ENCODE peak calls at places on chromosomes 6 and 20, in ten cellular contexts. C is HTR-8/SVneo; N is WTC11; Z is GM10248; W is mesendoderm; G is T-helper 2 cell; S is GM19239; Y is amniotic epithelial cell; F is activated naive CD8-positive, alpha-beta T cell treated with anti-CD3 and anti-CD28 coated beads, Interleukin-2, amount 10 ng/mL, durations not matched to agents 7 days and 5 days; D is GM12865. J is an unnamed sample.

GRCh38 chr6:97187951-97188350 is 95.1 kb downstream of the MMS22L start:
- DNase-seq in N (no peak), S (no peak), C (no peak), W (no peak), G (no peak), F (no peak), Z (peak), Y (peak), D (no peak), J (no peak)

GRCh38 chr20:19644085-19644484 is 114.0 kb upstream of the RIN2 start:
- DNase-seq in Y (no peak), S (no peak), C (no peak), F (no peak), N (no peak), D (no peak), W (peak), Z (no peak), G (no peak), J (no peak)

GRCh38 chr6:111381126-111381525 is 101.9 kb downstream of the REV3L start:
- DNase-seq in G (peak), Y (peak), C (no peak), D (no peak), Z (no peak), S (no peak), N (no peak), F (no peak), W (no peak), J (no peak)

GRCh38 chr6:29892696-29893095 is 49.6 kb upstream of the HLA-A start:
- DNase-seq in W (no peak), F (no peak), Z (no peak), D (no peak), Y (no peak), S (no peak), C (no peak), G (no peak), N (no peak), J (no peak)

GRCh38 chr6:7201732-7202541 is 94.2 kb downstream of the RREB1 start:
- DNase-seq in Y (no peak), W (no peak), C (no peak), S (peak), D (peak), Z (peak), F (no peak), G (no peak), N (no peak), J (no peak)

GRCh38 chr6:55379895-55380294 is 52.6 kb downstream of the GFRAL start:
- DNase-seq in Y (peak), N (no peak), Z (no peak), G (no peak), F (no peak), W (no peak), S (no peak), D (no peak), C (no peak), J (no peak)

GRCh38 chr20:23009636-23010035 is 25.5 kb upstream of the SSTR4 start:
- DNase-seq in Y (no peak), D (no peak), W (no peak), F (no peak), S (no peak), Z (no peak), G (no peak), N (no peak), C (no peak), J (no peak)

GRCh38 chr6:112770341-112770740 is 423.2 kb downstream of the RFPL4B start:
- DNase-seq in C (no peak), Y (no peak), W (no peak), Z (no peak), N (no peak), D (no peak), G (no peak), S (no peak), F (no peak), J (no peak)

GRCh38 chr6:51865176-51865575 is 222.2 kb downstream of the PKHD1 start:
- DNase-seq in Y (no peak), C (no peak), N (no peak), D (no peak), G (no peak), S (no peak), F (no peak), Z (no peak), W (no peak), J (no peak)

GRCh38 chr6:122381494-122382083 is 17.9 kb upstream of the HSF2 start:
- DNase-seq in Z (peak), N (peak), D (peak), C (peak), W (peak), S (peak), G (peak), Y (peak), F (no peak), J (peak)

GRCh38 chr6:111087871-111088667 is 766 bp downstream of the SLC16A10 start:
- DNase-seq in F (peak), C (peak), G (peak), Z (peak), D (peak), Y (peak), N (peak), W (peak), S (peak), J (peak)

J was measured in MM.1S.